ENCODE peak calls at places on chromosomes 11 and 22, in four cellular contexts. E is Caki2; A is stimulated activated naive CD4-positive, alpha-beta T cell; Y is GM04503. J is an unnamed sample.

GRCh38 chr11:128664286-128664685 is 29.6 kb upstream of the FLI1 start:
- DNase-seq in Y (no peak), A (no peak), E (no peak), J (no peak)

GRCh38 chr11:111923351-111923788 is 4.7 kb downstream of the C11orf52 start:
- DNase-seq in Y (no peak), E (no peak), A (no peak), J (no peak)

GRCh38 chr22:22038178-22038880 is 55.7 kb upstream of the TOP3B start:
- DNase-seq in Y (no peak), E (no peak), A (no peak), J (no peak)

GRCh38 chr22:19178065-19178658 is 374 bp downstream of the SLC25A1 start:
- DNase-seq in E (no peak), A (peak), Y (no peak), J (no peak)

GRCh38 chr11:76629133-76629852 is 41.3 kb downstream of the LRRC32 start:
- DNase-seq in Y (no peak), E (no peak), A (no peak), J (no peak)

GRCh38 chr11:11577246-11577855 is 44.5 kb downstream of the GALNT18 start:
- DNase-seq in Y (no peak), A (no peak), E (no peak), J (no peak)

GRCh38 chr11:106344392-106344791 is 266.9 kb downstream of the AASDHPPT start:
- DNase-seq in A (no peak), E (no peak), Y (peak), J (no peak)

GRCh38 chr11:61671527-61671926 is 8.7 kb upstream of the DAGLA start:
- DNase-seq in A (no peak), Y (no peak), E (no peak), J (no peak)

GRCh38 chr11:20162824-20163777 is 2.8 kb upstream of the DBX1 start:
- DNase-seq in Y (no peak), A (peak), E (no peak), J (no peak)

GRCh38 chr22:45882881-45883810 is 93.8 kb downstream of the WNT7B start:
- DNase-seq in A (no peak), E (no peak), Y (no peak), J (no peak)

GRCh38 chr11:64804346-64805210 is 1.6 kb upstream of the MAP4K2 start:
- DNase-seq in A (no peak), E (no peak), Y (no peak), J (no peak)

GRCh38 chr11:64251722-64251985 is 324 bp downstream of the PLCB3 start:
- DNase-seq in E (no peak), Y (no peak), A (no peak), J (no peak)

GRCh38 chr11:45424781-45425180 is 138.6 kb upstream of the SYT13 start:
- DNase-seq in E (no peak), Y (no peak), A (no peak), J (no peak)

GRCh38 chr11:131579932-131580387 is 209.5 kb downstream of the NTM start:
- DNase-seq in A (no peak), E (no peak), Y (peak), J (peak)

GRCh38 chr11:1163321-1163910 is 5.7 kb downstream of the MUC5AC start:
- DNase-seq in E (no peak), Y (no peak), A (no peak), J (no peak)

GRCh38 chr11:62124186-62125113 is 639 bp downstream of the INCENP start:
- DNase-seq in A (no peak), Y (no peak), E (peak), J (no peak)

GRCh38 chr11:100578966-100579365 is 108.1 kb upstream of the ARHGAP42 start:
- DNase-seq in A (no peak), Y (no peak), E (no peak), J (no peak)

GRCh38 chr11:13119361-13119760 is 110.2 kb downstream of the RASSF10 start:
- DNase-seq in A (no peak), E (no peak), Y (no peak), J (no peak)

GRCh38 chr11:100867601-100868000 is 180.5 kb downstream of the ARHGAP42 start:
- DNase-seq in Y (no peak), E (no peak), A (no peak), J (no peak)

GRCh38 chr11:100774859-100775258 is 87.8 kb downstream of the ARHGAP42 start:
- DNase-seq in Y (no peak), E (peak), A (no peak), J (no peak)

GRCh38 chr11:65435981-65436411 is 13.4 kb downstream of the NEAT1 start:
- DNase-seq in E (peak), Y (no peak), A (no peak), J (no peak)

GRCh38 chr11:62958547-62959071 is 26.2 kb downstream of the SLC22A6 start:
- DNase-seq in Y (peak), A (no peak), E (no peak), J (no peak)

GRCh38 chr11:70331901-70332300 is 61.4 kb downstream of the PPFIA1 start:
- DNase-seq in Y (no peak), A (no peak), E (no peak), J (no peak)

GRCh38 chr22:47394504-47395440 is 632.3 kb downstream of the TBC1D22A start:
- DNase-seq in A (no peak), Y (no peak), E (no peak), J (no peak)

GRCh38 chr11:77879218-77879617 is 58.3 kb downstream of the AAMDC start:
- DNase-seq in Y (no peak), A (no peak), E (no peak), J (no peak)